ENCODE peak calls at places on chromosomes 6 and 20, in eight cellular contexts. D is GM12878, M is PC-9, L is GM23248, P is mammary epithelial cell, A is fibroblast of lung, J is PC-3, G is neural progenitor cell. E is an unnamed sample.

GRCh38 chr6:31899215-31899614 is 1.7 kb upstream of the EHMT2 start:
- DNase-seq in L (no peak), J (no peak), G (no peak), D (no peak), M (no peak), P (no peak), A (no peak), E (no peak)

GRCh38 chr6:169838291-169839028 is 87.0 kb downstream of the ERMARD start:
- DNase-seq in P (no peak), A (no peak), M (no peak), L (no peak), J (no peak), G (no peak), D (no peak), E (no peak)

GRCh38 chr6:107244082-107244741 is 128.9 kb upstream of the BEND3 start:
- DNase-seq in J (no peak), L (no peak), D (no peak), A (no peak), G (no peak), P (peak), M (no peak), E (no peak)

GRCh38 chr6:107264357-107264831 is 149.1 kb upstream of the BEND3 start:
- DNase-seq in P (peak), G (no peak), J (peak), M (no peak), D (no peak), A (peak), L (peak), E (no peak)

GRCh38 chr6:150267686-150268561 is 100.9 kb upstream of the IYD start:
- DNase-seq in P (peak), G (no peak), L (peak), D (no peak), J (peak), A (peak), M (no peak), E (peak)

GRCh38 chr6:162032620-162033019 is 694.9 kb downstream of the PRKN start:
- DNase-seq in M (no peak), P (peak), A (peak), L (peak), J (no peak), G (no peak), D (no peak), E (no peak)

GRCh38 chr6:11978169-11978987 is 33.7 kb upstream of the HIVEP1 start:
- DNase-seq in A (no peak), M (no peak), P (no peak), D (peak), G (no peak), J (no peak), L (no peak), E (no peak)

GRCh38 chr20:48831702-48832422 is 4.1 kb upstream of the PREX1 start:
- DNase-seq in P (peak), J (peak), L (peak), G (peak), M (peak), D (no peak), A (peak), E (no peak)

GRCh38 chr20:36132802-36133211 is 21.7 kb upstream of the EPB41L1 start:
- DNase-seq in L (no peak), D (no peak), J (no peak), P (no peak), G (no peak), A (no peak), M (no peak), E (no peak)

GRCh38 chr20:4006640-4007039 is 8.7 kb downstream of the RNF24 start:
- DNase-seq in L (peak), G (peak), M (no peak), A (no peak), J (no peak), D (no peak), P (no peak), E (peak)

GRCh38 chr6:17725083-17725482 is 18.4 kb upstream of the NUP153 start:
- DNase-seq in P (no peak), L (peak), M (peak), G (no peak), J (no peak), A (peak), D (no peak), E (peak)

GRCh38 chr20:61291166-61291829 is 39.2 kb downstream of the CDH4 start:
- DNase-seq in J (no peak), G (no peak), A (no peak), D (no peak), P (no peak), L (no peak), M (no peak), E (no peak)

GRCh38 chr6:157263881-157264397 is 59.4 kb downstream of the TMEM242 start:
- DNase-seq in L (no peak), P (no peak), J (no peak), D (no peak), M (no peak), A (no peak), G (no peak), E (no peak)

GRCh38 chr6:11833626-11834592 is 55.3 kb upstream of the ADTRP start:
- DNase-seq in M (no peak), P (no peak), A (no peak), G (no peak), L (no peak), D (peak), J (no peak), E (peak)

GRCh38 chr6:73032586-73032985 is 192.7 kb downstream of the KHDC1L start:
- DNase-seq in A (peak), G (no peak), D (no peak), J (peak), M (peak), L (peak), P (peak), E (no peak)

GRCh38 chr6:52675372-52675771 is 4.5 kb downstream of the TMEM14A start:
- DNase-seq in J (no peak), L (no peak), G (peak), A (no peak), D (no peak), P (no peak), M (no peak), E (peak)

GRCh38 chr6:109979033-109979921 is 1.2 kb downstream of the GPR6 start:
- DNase-seq in G (peak), A (no peak), L (no peak), M (no peak), D (no peak), J (no peak), P (no peak), E (peak)
- TF ChIP-seq EZH2 in G (no peak), A (no peak), L (no peak), M (no peak), D (no peak), J (no peak), P (no peak), E (peak)

DNA sequence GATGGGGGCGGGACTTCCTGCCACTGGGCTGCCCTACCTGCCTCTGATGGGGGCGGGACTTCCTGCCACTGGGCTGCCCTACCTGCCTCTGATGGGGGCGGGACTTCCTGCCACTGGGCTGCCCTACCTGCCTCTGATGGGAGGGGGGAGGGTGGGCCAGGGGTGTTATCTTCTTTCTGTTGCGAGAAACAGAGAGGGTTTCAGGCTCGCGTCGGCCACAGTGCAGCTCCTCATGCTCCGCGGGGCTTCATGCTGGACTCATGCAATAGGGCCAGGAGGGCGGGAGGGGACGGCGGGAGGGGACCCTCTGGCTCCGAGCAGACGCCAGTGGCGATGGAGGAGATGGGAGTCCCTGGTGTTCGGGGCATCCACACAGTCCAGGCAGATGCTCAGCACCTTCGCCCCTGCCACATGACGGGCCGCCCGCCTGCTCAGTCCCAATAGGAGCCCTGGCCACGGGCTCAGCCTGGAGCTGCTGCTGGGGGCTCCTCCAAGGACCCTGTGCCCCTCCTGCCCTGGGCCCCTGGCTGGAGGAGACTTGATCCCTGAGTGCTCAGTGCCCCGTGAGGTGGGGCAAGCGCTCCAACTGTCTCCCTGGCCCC is 48.8 kb upstream of the CHRNA4 start:
- DNase-seq in D (no peak), P (no peak), L (no peak), G (no peak), J (no peak), A (no peak), M (no peak), E (peak)
- TF ChIP-seq EZH2 in D (no peak), P (no peak), L (no peak), G (no peak), J (no peak), A (no peak), M (no peak), E (no peak)

DNA sequence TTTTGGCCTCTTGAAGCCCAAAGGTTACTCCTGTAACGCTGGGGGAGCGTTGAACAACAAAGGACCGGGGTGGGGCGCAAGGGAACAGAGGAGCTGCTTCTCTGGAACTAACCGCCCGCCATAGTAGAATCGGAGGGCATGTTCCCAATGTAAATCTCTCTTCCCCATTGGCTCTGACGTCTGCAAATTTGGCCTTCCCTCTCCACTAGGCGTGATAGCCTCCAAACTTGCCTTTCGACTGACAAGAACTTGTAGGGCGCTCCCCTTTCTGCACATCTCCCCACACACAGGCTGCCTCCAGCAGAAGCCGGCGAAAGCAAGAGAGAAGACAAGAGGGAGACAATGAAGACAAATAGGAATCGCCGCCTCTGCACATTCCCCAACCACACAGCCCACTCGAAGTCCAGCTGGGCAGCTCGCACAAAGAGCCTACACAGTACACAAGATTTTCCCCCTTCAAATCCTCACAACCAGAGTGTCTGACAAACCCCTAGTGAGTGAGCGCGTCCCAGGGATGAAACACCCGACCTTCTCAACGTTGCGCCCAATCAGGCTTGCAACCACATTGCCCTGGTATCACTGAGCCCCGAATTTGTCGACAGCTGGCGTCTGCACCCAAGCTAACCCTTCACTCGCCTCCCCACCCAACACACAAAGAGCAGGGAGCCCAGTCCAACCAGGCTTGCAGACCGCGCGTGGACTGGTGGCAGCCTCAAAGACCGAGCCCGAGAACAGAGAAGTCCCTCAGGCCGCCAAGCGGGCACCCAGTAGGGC is 1.5 kb upstream of the COL12A1 start:
- DNase-seq in M (no peak), L (peak), G (peak), A (peak), J (no peak), P (no peak), D (no peak), E (peak)
- TF ChIP-seq EZH2 in M (no peak), L (no peak), G (no peak), A (no peak), J (no peak), P (no peak), D (no peak), E (peak)

GRCh38 chr20:46893877-46894578 is 615 bp upstream of the EYA2 start:
- DNase-seq in G (no peak), J (peak), D (no peak), M (no peak), A (no peak), L (no peak), P (no peak), E (no peak)

GRCh38 chr20:46897471-46897870 is 2.8 kb downstream of the EYA2 start:
- DNase-seq in A (no peak), J (no peak), M (no peak), P (no peak), L (no peak), D (no peak), G (no peak), E (no peak)

GRCh38 chr20:46894971-46895905 is 595 bp downstream of the EYA2 start:
- DNase-seq in P (peak), J (peak), L (peak), A (peak), M (no peak), D (no peak), G (peak), E (peak)

GRCh38 chr20:46894579-46894958 is at the start of gene EYA2:
- DNase-seq in D (no peak), J (no peak), L (peak), P (no peak), M (no peak), G (peak), A (no peak), E (peak)

GRCh38 chr20:46895906-46896242 is 1.2 kb downstream of the EYA2 start:
- DNase-seq in P (no peak), M (no peak), D (no peak), J (no peak), L (no peak), A (no peak), G (no peak), E (no peak)
- TF ChIP-seq EZH2 in P (no peak), M (no peak), D (no peak), J (peak), L (peak), A (no peak), G (peak), E (peak)

GRCh38 chr6:1382883-1383728 is 6.3 kb upstream of the FOXF2 start:
- DNase-seq in D (no peak), P (no peak), A (peak), G (peak), M (no peak), J (no peak), L (peak), E (peak)

GRCh38 chr6:1380625-1381396 is 8.6 kb upstream of the FOXF2 start:
- DNase-seq in M (no peak), L (no peak), A (no peak), G (peak), D (no peak), J (no peak), P (no peak), E (no peak)

GRCh38 chr6:1379810-1380198 is 9.6 kb upstream of the FOXF2 start:
- DNase-seq in G (no peak), M (no peak), L (no peak), A (no peak), P (no peak), J (no peak), D (no peak), E (no peak)

GRCh38 chr6:1382331-1382882 is 7.0 kb upstream of the FOXF2 start:
- DNase-seq in G (no peak), P (no peak), A (peak), J (no peak), M (no peak), D (no peak), L (no peak), E (peak)

DNA sequence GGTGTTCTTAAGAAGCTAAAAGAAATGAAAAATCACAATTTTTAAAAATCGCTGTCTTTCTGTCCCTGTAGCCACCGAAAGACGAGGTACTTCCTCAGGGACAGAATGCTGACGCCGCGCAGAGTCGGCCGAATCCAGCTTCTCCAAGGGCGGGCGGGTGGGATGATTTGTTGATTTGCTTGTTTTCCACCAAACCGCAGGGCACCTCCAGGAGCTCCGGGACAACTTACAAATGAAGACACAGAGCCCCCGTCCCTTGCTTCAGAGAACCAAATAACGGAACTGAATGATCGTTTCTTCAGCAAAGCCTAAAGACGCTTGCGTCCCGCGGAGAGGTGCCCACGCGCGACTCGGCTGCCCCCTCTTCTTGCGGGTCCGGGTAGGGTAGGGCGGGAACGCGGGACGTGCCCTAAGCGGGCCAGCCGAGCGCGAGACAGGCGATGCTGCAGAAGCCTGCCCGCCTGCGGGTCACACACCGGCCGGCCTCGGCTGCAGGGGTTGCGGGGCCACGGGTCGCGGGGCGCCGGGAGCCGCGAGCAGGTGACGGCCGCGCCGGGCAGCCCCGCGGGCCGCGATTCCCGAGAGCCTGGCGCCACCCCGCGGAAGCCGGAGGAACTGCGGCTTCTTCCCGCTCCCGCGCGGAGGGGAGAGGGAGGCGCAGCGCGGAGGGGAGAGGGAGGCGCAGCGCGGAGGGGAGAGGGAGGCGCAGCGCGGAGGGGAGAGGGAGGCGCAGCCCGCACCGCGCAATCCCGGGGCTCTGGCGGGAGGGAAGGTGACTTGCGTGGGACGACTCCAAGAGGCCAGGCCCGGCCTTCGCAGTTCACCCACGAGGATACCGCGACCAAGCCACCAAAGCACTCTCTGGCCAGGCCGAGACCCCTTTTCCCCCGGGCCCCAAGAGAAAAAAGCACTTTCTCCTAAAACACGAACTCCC is 7.7 kb upstream of the FOXF2 start:
- DNase-seq in P (no peak), J (peak), L (peak), D (no peak), M (peak), G (peak), A (peak), E (peak)
- TF ChIP-seq EZH2 in P (peak), J (peak), L (no peak), D (no peak), M (no peak), G (peak), A (no peak), E (no peak)

DNA sequence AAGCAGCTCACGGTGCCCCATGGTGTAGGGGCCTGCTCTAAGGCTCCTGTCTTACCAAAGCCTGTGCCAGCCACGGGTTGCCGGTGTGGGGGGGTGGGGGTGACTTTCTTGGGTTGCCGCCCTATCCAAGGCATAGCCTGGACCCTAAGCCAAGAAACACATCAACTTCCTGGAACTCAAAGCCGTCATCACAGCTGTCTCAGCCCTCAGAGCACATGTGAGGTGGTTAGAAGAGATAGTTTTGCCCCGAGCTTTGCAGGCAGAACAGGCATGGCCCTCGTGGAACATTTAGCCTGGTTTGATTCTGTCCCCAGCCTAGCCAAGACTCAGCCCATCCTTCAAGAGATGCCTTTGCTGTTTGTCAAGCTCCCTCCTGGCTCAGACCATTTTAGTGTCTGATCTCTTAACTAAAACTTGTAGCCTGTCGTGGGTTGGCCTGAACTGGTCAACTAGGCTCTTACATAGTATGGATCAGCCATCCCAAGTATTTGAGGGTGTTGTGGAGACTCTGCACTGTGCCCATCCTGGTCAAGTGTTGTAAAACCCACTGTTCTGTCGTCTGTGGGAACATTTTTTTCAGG is 64.9 kb downstream of the RREB1 start:
- DNase-seq in J (no peak), G (no peak), A (peak), M (no peak), L (peak), D (no peak), P (no peak), E (no peak)
- TF ChIP-seq EZH2 in J (no peak), G (no peak), A (no peak), M (no peak), L (no peak), D (no peak), P (no peak), E (no peak)

DNA sequence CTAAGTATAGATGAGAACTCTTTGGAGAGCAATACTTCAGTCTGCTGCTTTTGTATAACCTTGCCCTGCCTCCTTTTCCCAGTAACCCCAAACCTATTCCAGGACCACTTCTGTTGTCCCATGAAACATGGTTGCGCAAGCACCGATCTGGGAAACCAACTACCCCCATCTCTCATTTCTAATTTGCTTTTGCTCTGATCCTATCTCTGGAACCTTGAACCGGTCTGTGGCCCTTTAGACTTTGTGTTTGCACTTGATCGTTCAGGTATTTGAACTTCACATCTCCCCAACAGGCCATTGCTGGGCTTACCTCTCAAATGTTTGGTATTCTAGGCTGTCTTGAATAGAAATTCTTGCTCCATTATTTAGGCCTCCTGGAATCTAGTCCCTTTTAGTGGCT is 25.0 kb downstream of the L3MBTL3 start:
- DNase-seq in J (no peak), M (no peak), G (no peak), P (no peak), D (no peak), L (no peak), A (no peak), E (peak)
- TF ChIP-seq EZH2 in J (no peak), M (no peak), G (no peak), P (no peak), D (no peak), L (no peak), A (no peak), E (no peak)

DNA sequence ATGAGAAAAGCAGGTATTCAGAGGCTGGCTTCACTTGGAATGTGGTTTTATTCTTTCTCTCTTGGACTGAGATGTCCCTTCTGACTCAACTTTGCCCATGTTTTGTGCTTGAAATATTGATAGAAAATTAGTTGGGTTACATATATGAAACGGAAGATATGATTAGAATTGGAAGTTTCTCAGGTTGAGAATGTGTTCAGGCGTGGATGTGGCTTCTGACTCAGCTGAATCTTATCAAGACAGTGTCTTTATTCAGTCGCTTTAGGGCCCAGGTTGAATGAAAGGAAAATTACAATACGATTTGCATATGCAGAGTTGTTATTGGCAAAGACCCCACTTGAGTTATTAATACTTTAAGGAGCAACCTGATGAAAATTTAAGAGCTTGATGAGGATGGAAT is 158.0 kb downstream of the DOK5 start:
- DNase-seq in P (no peak), L (no peak), J (no peak), M (no peak), A (no peak), G (no peak), D (peak), E (no peak)
- TF ChIP-seq EZH2 in P (no peak), L (no peak), J (no peak), M (no peak), A (no peak), G (no peak), D (no peak), E (no peak)